ENCODE peak calls at places on chromosomes 7 and 10, in six cellular contexts. One of them, this sample, is unnamed.

GRCh38 chr7:118517275-118517674 is 292.8 kb downstream of the ANKRD7 start:
- DNase-seq in HCT116: no peak
- DNase-seq in HepG2: no peak
- DNase-seq in H1: no peak
- DNase-seq in SK-N-SH: no peak
- DNase-seq in K562: no peak
- DNase-seq in this sample: no peak

GRCh38 chr7:145269418-145270161 is 433.7 kb upstream of the TPK1 start:
- DNase-seq in HCT116: no peak
- DNase-seq in HepG2: no peak
- DNase-seq in H1: no peak
- DNase-seq in SK-N-SH: no peak
- DNase-seq in K562: no peak
- DNase-seq in this sample: no peak

GRCh38 chr10:62199584-62199983 is 69.1 kb downstream of the RTKN2 start:
- DNase-seq in HCT116: no peak
- DNase-seq in HepG2: peak
- DNase-seq in H1: no peak
- DNase-seq in SK-N-SH: no peak
- DNase-seq in K562: no peak
- DNase-seq in this sample: peak

GRCh38 chr7:141480953-141481352 is 70.3 kb upstream of the AGK start:
- DNase-seq in HCT116: no peak
- DNase-seq in HepG2: no peak
- DNase-seq in H1: no peak
- DNase-seq in SK-N-SH: peak
- DNase-seq in K562: no peak
- DNase-seq in this sample: no peak

GRCh38 chr7:42197391-42197790 is 39.6 kb downstream of the GLI3 start:
- DNase-seq in HCT116: no peak
- DNase-seq in HepG2: no peak
- DNase-seq in H1: no peak
- DNase-seq in SK-N-SH: no peak
- DNase-seq in K562: no peak
- DNase-seq in this sample: no peak

GRCh38 chr10:33721509-33721908 is 387.0 kb upstream of the NRP1 start:
- DNase-seq in HCT116: no peak
- DNase-seq in HepG2: no peak
- DNase-seq in H1: no peak
- DNase-seq in SK-N-SH: no peak
- DNase-seq in K562: no peak
- DNase-seq in this sample: no peak

GRCh38 chr7:132516042-132516840 is 60.0 kb downstream of the PLXNA4 start:
- DNase-seq in HCT116: no peak
- DNase-seq in HepG2: peak
- DNase-seq in H1: no peak
- DNase-seq in SK-N-SH: no peak
- DNase-seq in K562: no peak
- DNase-seq in this sample: no peak

GRCh38 chr10:83489161-83489560 is 650.1 kb upstream of the GHITM start:
- DNase-seq in HCT116: no peak
- DNase-seq in HepG2: no peak
- DNase-seq in H1: no peak
- DNase-seq in SK-N-SH: no peak
- DNase-seq in K562: no peak
- DNase-seq in this sample: no peak

GRCh38 chr10:110802551-110803238 is 69.0 kb upstream of the PDCD4 start:
- DNase-seq in HCT116: no peak
- DNase-seq in HepG2: peak
- DNase-seq in H1: no peak
- DNase-seq in SK-N-SH: no peak
- DNase-seq in K562: no peak
- DNase-seq in this sample: peak

GRCh38 chr7:2190531-2190930 is 42.2 kb downstream of the MAD1L1 start:
- DNase-seq in HCT116: no peak
- DNase-seq in HepG2: no peak
- DNase-seq in H1: no peak
- DNase-seq in SK-N-SH: no peak
- DNase-seq in K562: no peak
- DNase-seq in this sample: no peak

GRCh38 chr10:90111671-90112070 is 410.3 kb downstream of the KIF20B start:
- DNase-seq in HCT116: peak
- DNase-seq in HepG2: no peak
- DNase-seq in H1: no peak
- DNase-seq in SK-N-SH: no peak
- DNase-seq in K562: no peak
- DNase-seq in this sample: no peak

GRCh38 chr10:63527401-63527800 is 6.2 kb downstream of the REEP3 start:
- DNase-seq in HCT116: no peak
- DNase-seq in HepG2: no peak
- DNase-seq in H1: no peak
- DNase-seq in SK-N-SH: no peak
- DNase-seq in K562: no peak
- DNase-seq in this sample: no peak

GRCh38 chr10:58486821-58487220 is 25.9 kb upstream of the BICC1 start:
- DNase-seq in HCT116: no peak
- DNase-seq in HepG2: no peak
- DNase-seq in H1: no peak
- DNase-seq in SK-N-SH: no peak
- DNase-seq in K562: no peak
- DNase-seq in this sample: no peak

GRCh38 chr10:89783406-89783805 is 82.0 kb downstream of the KIF20B start:
- DNase-seq in HCT116: no peak
- DNase-seq in HepG2: no peak
- DNase-seq in H1: no peak
- DNase-seq in SK-N-SH: no peak
- DNase-seq in K562: no peak
- DNase-seq in this sample: no peak

GRCh38 chr7:47596502-47597202 is 14.7 kb upstream of the TNS3 start:
- DNase-seq in HCT116: no peak
- DNase-seq in HepG2: peak
- DNase-seq in H1: no peak
- DNase-seq in SK-N-SH: no peak
- DNase-seq in K562: no peak
- DNase-seq in this sample: no peak

GRCh38 chr10:79241990-79242619 is 105.2 kb upstream of the PPIF start:
- DNase-seq in HCT116: no peak
- DNase-seq in HepG2: no peak
- DNase-seq in H1: no peak
- DNase-seq in SK-N-SH: peak
- DNase-seq in K562: peak
- DNase-seq in this sample: no peak

GRCh38 chr10:1504286-1504685 is 233.0 kb downstream of the ADARB2 start:
- DNase-seq in HCT116: no peak
- DNase-seq in HepG2: no peak
- DNase-seq in H1: no peak
- DNase-seq in SK-N-SH: no peak
- DNase-seq in K562: no peak
- DNase-seq in this sample: no peak

GRCh38 chr7:27249724-27250636 is 7.4 kb downstream of the EVX1 start:
- DNase-seq in HCT116: no peak
- DNase-seq in HepG2: no peak
- DNase-seq in H1: no peak
- DNase-seq in SK-N-SH: no peak
- DNase-seq in K562: no peak
- DNase-seq in this sample: no peak

GRCh38 chr7:134693256-134693655 is 46.6 kb downstream of the BPGM start:
- DNase-seq in HCT116: no peak
- DNase-seq in HepG2: no peak
- DNase-seq in H1: no peak
- DNase-seq in SK-N-SH: no peak
- DNase-seq in K562: no peak
- DNase-seq in this sample: no peak

GRCh38 chr10:42962902-42963231 is 114.0 kb upstream of the RET start:
- DNase-seq in HCT116: no peak
- DNase-seq in HepG2: no peak
- DNase-seq in H1: no peak
- DNase-seq in SK-N-SH: no peak
- DNase-seq in K562: no peak
- DNase-seq in this sample: no peak

GRCh38 chr10:103580011-103580410 is 86.5 kb downstream of the NEURL1 start:
- DNase-seq in HCT116: no peak
- DNase-seq in HepG2: no peak
- DNase-seq in H1: no peak
- DNase-seq in SK-N-SH: no peak
- DNase-seq in K562: peak
- DNase-seq in this sample: no peak

GRCh38 chr7:157558875-157559595 is 222.2 kb downstream of the DNAJB6 start:
- DNase-seq in HCT116: no peak
- DNase-seq in HepG2: peak
- DNase-seq in H1: no peak
- DNase-seq in SK-N-SH: no peak
- DNase-seq in K562: no peak
- DNase-seq in this sample: no peak

GRCh38 chr7:51078653-51079052 is 238.0 kb downstream of the COBL start:
- DNase-seq in HCT116: no peak
- DNase-seq in HepG2: no peak
- DNase-seq in H1: no peak
- DNase-seq in SK-N-SH: no peak
- DNase-seq in K562: no peak
- DNase-seq in this sample: no peak

GRCh38 chr7:94324380-94325120 is 70.1 kb upstream of the COL1A2 start:
- DNase-seq in HCT116: no peak
- DNase-seq in HepG2: no peak
- DNase-seq in H1: no peak
- DNase-seq in SK-N-SH: peak
- DNase-seq in K562: no peak
- DNase-seq in this sample: no peak

GRCh38 chr7:68244411-68244810 is 1247.8 kb downstream of the TYW1 start:
- DNase-seq in HCT116: no peak
- DNase-seq in HepG2: no peak
- DNase-seq in H1: no peak
- DNase-seq in SK-N-SH: no peak
- DNase-seq in K562: no peak
- DNase-seq in this sample: no peak

GRCh38 chr10:17431871-17432311 is 22.5 kb downstream of the ST8SIA6 start:
- DNase-seq in HCT116: no peak
- DNase-seq in HepG2: no peak
- DNase-seq in H1: no peak
- DNase-seq in SK-N-SH: no peak
- DNase-seq in K562: no peak
- DNase-seq in this sample: no peak

GRCh38 chr10:17429490-17429889 is 24.9 kb downstream of the ST8SIA6 start:
- DNase-seq in HCT116: no peak
- DNase-seq in HepG2: no peak
- DNase-seq in H1: no peak
- DNase-seq in SK-N-SH: no peak
- DNase-seq in K562: no peak
- DNase-seq in this sample: no peak

GRCh38 chr10:17428616-17429097 is 25.7 kb downstream of the ST8SIA6 start:
- DNase-seq in HCT116: no peak
- DNase-seq in HepG2: no peak
- DNase-seq in H1: no peak
- DNase-seq in SK-N-SH: no peak
- DNase-seq in K562: peak
- DNase-seq in this sample: no peak

GRCh38 chr10:17432738-17433137 is 21.7 kb downstream of the ST8SIA6 start:
- DNase-seq in HCT116: no peak
- DNase-seq in HepG2: no peak
- DNase-seq in H1: no peak
- DNase-seq in SK-N-SH: no peak
- DNase-seq in K562: no peak
- DNase-seq in this sample: no peak

GRCh38 chr10:17430647-17431355 is 23.6 kb downstream of the ST8SIA6 start:
- DNase-seq in HCT116: peak
- DNase-seq in HepG2: peak
- DNase-seq in H1: no peak
- DNase-seq in SK-N-SH: peak
- DNase-seq in K562: peak
- DNase-seq in this sample: no peak
- TF ChIP-seq JUND in HCT116: no peak
- TF ChIP-seq JUND in HepG2: no peak
- TF ChIP-seq JUND in H1: no peak
- TF ChIP-seq JUND in SK-N-SH: no peak
- TF ChIP-seq JUND in K562: peak
- TF ChIP-seq JUND in this sample: no peak

DNA sequence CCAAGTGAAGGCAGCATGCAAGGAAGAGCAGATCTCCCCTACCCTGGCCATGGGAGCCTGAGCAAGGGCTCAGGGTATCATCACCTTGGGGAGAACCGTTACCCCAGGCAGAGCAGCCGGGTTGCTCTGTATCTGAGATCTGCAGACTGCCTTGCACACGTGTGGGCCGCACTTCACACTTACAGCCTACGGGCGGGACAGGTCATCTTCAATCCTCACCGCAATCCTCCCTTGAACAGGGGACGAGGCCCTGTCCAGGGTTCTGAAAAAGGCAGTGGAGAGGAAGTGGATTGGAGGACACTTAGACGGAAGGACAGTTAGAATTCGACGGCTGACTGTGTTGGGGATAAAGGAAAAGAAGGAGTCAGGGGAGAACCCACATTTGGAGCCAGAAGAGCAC is 51.4 kb downstream of the NPS start:
- DNase-seq in HCT116: no peak
- DNase-seq in HepG2: peak
- DNase-seq in H1: no peak
- DNase-seq in SK-N-SH: no peak
- DNase-seq in K562: no peak
- DNase-seq in this sample: no peak
- TF ChIP-seq SIN3A in HCT116: no peak
- TF ChIP-seq SIN3A in HepG2: no peak
- TF ChIP-seq SIN3A in H1: no peak
- TF ChIP-seq SIN3A in SK-N-SH: no peak
- TF ChIP-seq SIN3A in K562: no peak
- TF ChIP-seq SIN3A in this sample: no peak

DNA sequence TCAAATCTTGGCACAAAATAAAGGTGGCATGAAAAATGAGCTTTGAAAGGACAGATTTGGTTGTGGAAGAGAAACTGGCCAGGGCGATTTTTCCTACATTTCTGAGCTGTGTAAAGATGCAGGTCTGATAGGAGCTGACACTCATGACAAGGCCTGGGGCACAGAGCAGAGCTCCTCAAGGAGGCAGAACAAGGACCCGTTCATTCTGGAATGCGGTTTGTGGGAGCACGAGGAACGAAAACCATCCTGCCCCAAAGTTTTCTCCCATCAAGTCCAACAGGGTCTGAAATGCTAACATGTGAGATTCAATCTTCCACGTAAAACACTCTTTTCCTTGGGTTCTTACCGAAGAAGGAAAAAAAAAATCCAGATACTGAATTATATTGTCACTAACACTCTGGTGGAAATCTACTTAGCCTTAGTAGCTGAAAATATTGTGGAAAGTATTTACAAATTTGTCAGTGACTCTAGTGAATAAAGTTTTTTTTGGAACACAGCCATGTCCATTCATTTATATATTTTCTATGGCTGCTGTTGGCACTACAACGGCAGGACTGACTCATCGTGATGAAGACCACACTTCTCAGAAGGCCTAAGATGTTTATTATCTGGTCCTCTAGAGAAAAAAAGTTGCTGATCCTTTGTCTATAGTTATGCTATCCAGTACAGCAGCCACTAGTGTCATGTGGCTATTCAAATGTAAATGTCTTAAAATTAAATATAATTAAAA is 215.7 kb downstream of the BAMBI start:
- DNase-seq in HCT116: no peak
- DNase-seq in HepG2: no peak
- DNase-seq in H1: no peak
- DNase-seq in SK-N-SH: no peak
- DNase-seq in K562: no peak
- DNase-seq in this sample: no peak
- TF ChIP-seq JUND in HCT116: no peak
- TF ChIP-seq JUND in HepG2: no peak
- TF ChIP-seq JUND in H1: no peak
- TF ChIP-seq JUND in SK-N-SH: peak
- TF ChIP-seq JUND in K562: peak
- TF ChIP-seq JUND in this sample: no peak

GRCh38 chr10:106278385-106278784 is 886.1 kb downstream of the SORCS1 start:
- DNase-seq in HCT116: no peak
- DNase-seq in HepG2: no peak
- DNase-seq in H1: no peak
- DNase-seq in SK-N-SH: peak
- DNase-seq in K562: no peak
- DNase-seq in this sample: no peak
- TF ChIP-seq SIN3A in HCT116: no peak
- TF ChIP-seq SIN3A in HepG2: no peak
- TF ChIP-seq SIN3A in H1: no peak
- TF ChIP-seq SIN3A in SK-N-SH: no peak
- TF ChIP-seq SIN3A in K562: no peak
- TF ChIP-seq SIN3A in this sample: no peak

This sample was measured in GM12878.